ENCODE peak calls at places on chromosomes 13 and 19, in four cellular contexts. O, Q, S and N are unnamed samples.

GRCh38 chr13:24271611-24272451 is 37.5 kb upstream of the C1QTNF9 start:
- DNase-seq in O (peak; percentile 52), S (peak; percentile 80), Q (peak; percentile 72), N (peak; percentile 79)

GRCh38 chr13:76222511-76222910 is 586.4 kb downstream of the LMO7 start:
- DNase-seq in S (peak; percentile 32), Q (no peak), O (no peak), N (no peak)

GRCh38 chr19:38932425-38933179 is 1.9 kb downstream of the MRPS12 start:
- DNase-seq in O (no peak), S (no peak), Q (no peak), N (no peak)

GRCh38 chr19:57269515-57270250 is 10.6 kb upstream of the ZNF460 start:
- DNase-seq in O (no peak), S (no peak), Q (no peak), N (no peak)

GRCh38 chr19:7257148-7258041 is 36.8 kb downstream of the INSR start:
- DNase-seq in S (peak; percentile 38), Q (peak; percentile 24), O (peak; percentile 81), N (no peak)

GRCh38 chr13:108897955-108898354 is 268.5 kb downstream of the MYO16 start:
- DNase-seq in O (no peak), S (no peak), Q (no peak), N (no peak)

GRCh38 chr13:43428545-43429287 is 358.1 kb downstream of the ENOX1 start:
- DNase-seq in Q (no peak), O (no peak), S (no peak), N (no peak)

GRCh38 chr19:34317311-34317927 is 47.6 kb upstream of the GPI start:
- DNase-seq in S (no peak), Q (peak; percentile 28), O (no peak), N (no peak)

GRCh38 chr13:99610702-99611289 is 109.5 kb downstream of the TM9SF2 start:
- DNase-seq in Q (no peak), S (no peak), O (no peak), N (no peak)

GRCh38 chr13:66375756-66376155 is 854.4 kb downstream of the PCDH9 start:
- DNase-seq in S (no peak), O (no peak), Q (no peak), N (no peak)
- H3K27ac ChIP-seq in S (no peak overlapping the region), O (no peak overlapping the region), Q (no peak overlapping the region), N (no peak overlapping the region)

GRCh38 chr13:50085063-50085462 is 69.8 kb downstream of the KCNRG start:
- DNase-seq in O (no peak), Q (no peak), S (no peak), N (no peak)
- H3K4me3 ChIP-seq in O (no peak overlapping the region), Q (no peak overlapping the region), S (no peak overlapping the region), N (no peak overlapping the region)

GRCh38 chr19:54138777-54139256 is 1.3 kb downstream of the CNOT3 start:
- DNase-seq in Q (no peak), O (no peak), S (no peak), N (no peak)
- H3K27ac ChIP-seq in Q (peak overlapping the region; percentile 99), O (peak overlapping the region; percentile 90), S (no peak overlapping the region), N (no peak overlapping the region)

DNA sequence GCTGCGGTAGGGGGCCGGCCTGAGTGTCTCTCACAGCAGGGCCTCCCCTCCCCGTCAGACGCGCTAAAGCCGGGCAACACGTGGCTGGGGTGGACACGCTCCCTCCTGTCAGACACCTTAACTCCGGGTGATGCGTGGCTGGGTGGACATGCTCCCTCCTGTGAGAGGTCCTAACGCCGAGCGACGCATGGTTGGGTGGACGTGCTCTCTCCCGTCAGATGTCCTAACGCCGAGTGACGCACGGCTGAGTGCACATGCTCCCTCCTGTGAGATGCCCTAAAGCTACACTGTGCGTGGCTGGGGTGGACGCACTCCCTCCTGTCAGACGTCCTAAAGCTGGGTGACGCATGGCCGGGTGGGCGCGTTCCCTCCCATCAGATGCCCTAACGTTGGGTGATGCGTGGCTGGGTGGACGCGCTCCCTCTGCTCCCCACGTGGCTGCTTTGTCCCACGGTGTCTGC is 126.1 kb upstream of the MCF2L start:
- DNase-seq in S (no peak), Q (no peak), O (no peak), N (no peak)
- H3K4me3 ChIP-seq in S (no peak overlapping the region), Q (no peak overlapping the region), O (no peak overlapping the region), N (no peak overlapping the region)

GRCh38 chr19:55368106-55368505 is 2.2 kb downstream of the IL11 start:
- DNase-seq in Q (no peak), S (no peak), O (no peak), N (no peak)

GRCh38 chr19:55372316-55373081 is 2.2 kb upstream of the IL11 start:
- DNase-seq in O (no peak), S (no peak), Q (no peak), N (no peak)

GRCh38 chr19:55368701-55369563 is 1.3 kb downstream of the IL11 start:
- DNase-seq in S (no peak), O (no peak), Q (no peak), N (no peak)

GRCh38 chr19:55370305-55370988 is at the start of gene IL11:
- DNase-seq in O (no peak), S (no peak), Q (no peak), N (no peak)

DNA sequence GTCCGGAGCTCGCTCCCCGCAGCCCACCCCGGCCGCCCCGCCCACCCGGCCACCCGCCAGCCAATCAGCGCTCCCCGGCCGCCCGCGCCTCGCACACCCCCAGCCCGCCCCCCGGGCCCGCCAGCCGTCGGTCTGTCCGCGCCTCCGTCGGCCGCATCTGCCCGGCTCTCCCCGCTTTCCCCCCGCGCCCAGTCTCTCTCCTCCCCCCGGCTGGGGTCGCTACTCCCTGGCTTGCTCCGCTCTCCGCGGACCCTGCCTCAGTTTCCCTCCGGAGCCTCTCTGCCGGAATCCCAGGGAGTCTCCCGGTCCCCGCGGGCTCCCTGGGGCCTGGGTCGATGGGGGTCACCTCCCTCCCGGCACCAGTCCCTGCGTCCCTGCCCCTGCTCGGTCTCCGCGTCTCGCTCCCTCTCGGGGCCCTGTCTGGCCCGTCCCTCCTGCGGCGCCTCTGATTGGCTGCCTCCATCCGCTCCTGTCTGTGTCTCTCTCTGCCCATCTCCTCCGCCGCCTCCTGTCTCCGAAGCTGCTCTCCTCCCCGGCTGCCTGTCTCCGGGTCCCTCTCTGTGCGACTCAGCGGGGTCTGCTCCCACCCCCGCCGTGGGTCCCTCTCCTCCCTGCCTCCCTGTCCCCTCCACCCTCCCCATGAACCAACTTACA is 485 bp downstream of the IL11 start:
- DNase-seq in O (no peak), Q (no peak), S (no peak), N (peak; percentile 50)
- H3K27ac ChIP-seq in O (no peak overlapping the region), Q (no peak overlapping the region), S (no peak overlapping the region), N (no peak overlapping the region)

GRCh38 chr13:50016421-50016820 is 1.2 kb downstream of the KCNRG start:
- DNase-seq in O (no peak), S (no peak), Q (no peak), N (no peak)

GRCh38 chr13:50015750-50016149 is 506 bp downstream of the KCNRG start:
- DNase-seq in S (no peak), Q (no peak), O (no peak), N (no peak)

GRCh38 chr13:50017819-50018218 is 2.6 kb downstream of the KCNRG start:
- DNase-seq in O (no peak), S (no peak), Q (no peak), N (no peak)

GRCh38 chr13:50014404-50014803 is 840 bp upstream of the KCNRG start:
- DNase-seq in S (no peak), Q (no peak), O (no peak), N (no peak)

GRCh38 chr13:50015263-50015662 is at the start of gene KCNRG:
- DNase-seq in Q (no peak), S (no peak), O (no peak), N (no peak)
- H3K4me3 ChIP-seq in Q (no peak within 1 kb of the TSS), S (no peak within 1 kb of the TSS), O (no peak within 1 kb of the TSS), N (no peak within 1 kb of the TSS)

DNA sequence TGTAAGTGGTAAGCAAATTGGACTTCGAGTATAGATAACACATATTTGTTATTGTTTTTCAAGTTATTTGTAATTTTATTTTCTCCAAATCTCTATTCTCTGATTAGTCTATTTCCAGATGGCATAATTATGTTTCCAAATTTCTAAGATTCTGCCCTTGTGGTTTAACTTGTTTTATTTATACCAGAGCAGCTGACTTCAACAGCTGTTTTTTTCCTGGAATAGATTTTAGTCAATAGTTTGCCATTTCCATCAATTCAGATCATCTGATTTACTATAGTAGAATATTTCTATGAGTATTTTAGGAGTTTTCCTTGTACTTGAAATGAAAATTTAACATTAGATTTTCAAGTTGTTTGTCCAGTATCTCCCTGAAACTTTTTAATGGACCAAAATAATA is 848.7 kb upstream of the MIR17HG start:
- DNase-seq in S (no peak), Q (no peak), O (no peak), N (no peak)
- H3K27ac ChIP-seq in S (no peak overlapping the region), Q (no peak overlapping the region), O (no peak overlapping the region), N (no peak overlapping the region)